ENCODE peak calls at places on chromosome 1, in five cellular contexts. D is fibroblast of pulmonary artery, M is H7, B is aorta, P is neural progenitor cell. Q is an unnamed sample.

GRCh38 chr1:9494936-9495758 is 44.1 kb upstream of the SLC25A33 start:
- DNase-seq in M (peak), P (peak), B (peak), D (peak), Q (peak)

GRCh38 chr1:221100196-221100950 is 221.1 kb downstream of the HLX start:
- DNase-seq in B (no peak), P (no peak), M (no peak), D (peak), Q (no peak)

GRCh38 chr1:201016943-201017827 is 6.3 kb downstream of the KIF21B start:
- DNase-seq in M (no peak), B (no peak), P (no peak), D (no peak), Q (no peak)

GRCh38 chr1:157163273-157164127 is 25.3 kb upstream of the ETV3 start:
- DNase-seq in B (peak), M (peak), D (peak), P (peak), Q (peak)

GRCh38 chr1:240188139-240188538 is 96.5 kb downstream of the FMN2 start:
- DNase-seq in P (no peak), D (no peak), M (no peak), B (no peak), Q (no peak)

GRCh38 chr1:36351222-36351977 is 28.0 kb upstream of the EVA1B start:
- DNase-seq in P (peak), M (no peak), B (peak), D (peak), Q (no peak)

GRCh38 chr1:11647333-11647732 is 6.9 kb downstream of the FBXO2 start:
- DNase-seq in P (no peak), B (no peak), D (no peak), M (no peak), Q (no peak)

GRCh38 chr1:116514708-116515525 is 55.9 kb downstream of the CD58 start:
- DNase-seq in M (no peak), P (no peak), D (peak), B (no peak), Q (no peak)

GRCh38 chr1:46493316-46494032 is 3.8 kb downstream of the DMBX1 start:
- DNase-seq in P (no peak), B (no peak), M (peak), D (no peak), Q (no peak)

GRCh38 chr1:67347688-67348472 is 40.2 kb downstream of the IL12RB2 start:
- DNase-seq in D (peak), B (no peak), P (peak), M (peak), Q (peak)
- H3K4me3 ChIP-seq in D (no peak), B (no peak), P (no peak), M (no peak), Q (no peak)

DNA sequence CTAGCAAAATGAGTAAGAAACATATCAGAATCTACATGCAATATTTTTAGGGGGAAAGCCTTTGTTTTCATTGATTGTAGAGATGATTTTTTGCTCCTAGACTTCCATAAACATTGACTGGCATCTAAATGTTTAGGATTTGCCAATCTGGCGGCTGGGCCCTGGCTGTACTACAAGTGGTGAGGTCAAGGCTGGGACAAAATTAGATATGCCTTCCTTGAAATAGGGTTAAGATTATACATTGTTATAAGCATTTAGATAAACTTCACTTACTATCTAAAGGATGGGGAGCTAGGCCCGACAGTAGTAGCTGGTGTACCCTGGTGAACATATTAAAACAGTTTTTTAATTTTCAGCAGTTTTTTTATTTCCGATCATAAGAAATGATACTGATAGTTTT is 5.2 kb downstream of the NFIA start:
- DNase-seq in D (no peak), P (no peak), M (no peak), B (no peak), Q (no peak)
- H3K4me3 ChIP-seq in D (peak), P (no peak), M (no peak), B (peak), Q (no peak)

DNA sequence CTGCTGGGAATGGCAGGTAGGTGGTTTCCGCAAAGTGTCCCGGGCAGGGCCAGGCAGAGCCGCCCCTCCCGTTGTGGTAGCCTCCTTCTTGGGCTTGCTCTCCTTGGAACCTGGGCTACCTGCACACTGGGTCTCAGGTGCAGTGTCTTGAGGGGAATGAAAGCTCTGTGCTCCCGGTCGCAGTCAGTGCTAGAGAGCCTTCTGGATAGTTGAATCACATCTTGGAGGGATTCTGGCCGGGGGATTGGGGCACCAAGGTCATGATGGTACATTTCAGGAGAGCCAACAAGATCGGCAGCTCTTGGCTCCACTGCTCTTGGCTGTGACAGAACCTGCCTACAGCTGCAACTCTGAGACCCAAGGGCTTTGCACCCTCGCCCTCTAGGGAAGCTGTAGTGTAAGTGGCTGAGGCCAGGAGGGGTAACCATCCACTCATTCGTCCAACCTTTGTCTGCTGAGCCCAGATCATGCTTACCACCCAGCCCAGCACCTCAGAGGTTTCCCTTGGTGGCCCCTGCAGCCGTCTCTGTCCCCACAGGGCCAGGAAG is 39.8 kb downstream of the NTPCR start:
- DNase-seq in M (no peak), P (no peak), D (no peak), B (no peak), Q (no peak)
- H3K4me3 ChIP-seq in M (no peak), P (no peak), D (no peak), B (no peak), Q (no peak)

DNA sequence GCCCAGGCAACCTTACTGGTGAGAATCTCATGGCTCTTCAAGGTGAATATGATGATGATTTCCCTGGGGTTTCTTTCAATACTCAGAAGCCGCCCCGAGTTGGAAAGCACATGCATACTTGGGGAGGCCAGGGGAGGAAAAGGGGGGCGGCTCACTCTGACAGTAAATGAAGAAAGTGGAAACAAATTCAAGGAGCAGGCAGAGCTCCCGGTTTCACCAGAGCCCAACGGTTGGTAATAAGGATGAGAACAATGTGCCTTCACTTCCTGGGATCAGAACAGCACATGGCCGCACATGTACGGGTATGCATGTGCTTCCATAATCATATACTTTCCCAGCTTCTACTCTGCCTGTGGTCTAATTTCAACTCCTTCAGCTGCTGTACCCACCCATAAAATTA is 3.8 kb upstream of the ARHGEF2 start:
- DNase-seq in B (no peak), M (no peak), P (no peak), D (no peak), Q (no peak)
- H3K4me3 ChIP-seq in B (no peak), M (no peak), P (no peak), D (peak), Q (no peak)

GRCh38 chr1:168379110-168379860 is 98.6 kb downstream of the TBX19 start:
- DNase-seq in M (no peak), B (no peak), D (peak), P (no peak), Q (no peak)

GRCh38 chr1:168386949-168387586 is 106.4 kb downstream of the TBX19 start:
- DNase-seq in M (peak), B (peak), P (peak), D (peak), Q (peak)

GRCh38 chr1:168386492-168386891 is 105.8 kb downstream of the TBX19 start:
- DNase-seq in B (no peak), P (no peak), M (peak), D (no peak), Q (no peak)

GRCh38 chr1:168380945-168381344 is 100.3 kb downstream of the TBX19 start:
- DNase-seq in M (no peak), D (no peak), B (no peak), P (no peak), Q (no peak)

GRCh38 chr1:168381850-168382249 is 101.2 kb downstream of the TBX19 start:
- DNase-seq in M (no peak), B (no peak), D (no peak), P (no peak), Q (no peak)
- H3K4me3 ChIP-seq in M (no peak), B (no peak), D (no peak), P (no peak), Q (no peak)

DNA sequence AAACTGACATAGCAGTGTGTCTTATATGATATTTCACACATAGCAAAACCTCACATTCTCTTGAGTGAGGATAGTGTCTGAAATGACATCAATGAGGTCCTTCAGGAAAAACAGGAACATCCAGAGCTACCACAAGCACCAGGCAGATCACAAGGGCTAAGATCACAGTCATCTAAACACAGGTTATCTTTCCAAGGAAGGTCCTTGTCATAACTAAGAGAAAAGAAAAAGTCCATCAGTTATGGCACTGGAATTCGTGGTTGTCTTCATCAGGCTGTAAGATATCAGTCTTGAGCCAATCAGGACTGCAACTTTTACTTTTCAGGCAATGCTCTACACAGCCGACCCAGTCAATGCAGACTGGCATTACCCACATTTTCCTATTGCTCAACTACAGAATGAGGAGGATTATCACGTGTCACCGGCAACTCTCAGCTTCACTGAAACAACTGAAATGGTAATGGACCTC is 26.4 kb downstream of the SORT1 start:
- DNase-seq in P (no peak), B (no peak), D (peak), M (no peak), Q (no peak)
- H3K4me3 ChIP-seq in P (no peak), B (peak), D (peak), M (no peak), Q (no peak)

GRCh38 chr1:35186239-35186638 is 6.7 kb downstream of the SFPQ start:
- DNase-seq in M (no peak), P (no peak), D (no peak), B (no peak), Q (no peak)

GRCh38 chr1:35185200-35185599 is 7.7 kb downstream of the SFPQ start:
- DNase-seq in D (no peak), P (no peak), B (no peak), M (no peak), Q (no peak)

GRCh38 chr1:35181790-35182455 is 11.0 kb downstream of the SFPQ start:
- DNase-seq in M (no peak), D (no peak), B (no peak), P (no peak), Q (no peak)

GRCh38 chr1:35187816-35188342 is 5.1 kb downstream of the SFPQ start:
- DNase-seq in D (no peak), P (no peak), M (no peak), B (no peak), Q (no peak)

DNA sequence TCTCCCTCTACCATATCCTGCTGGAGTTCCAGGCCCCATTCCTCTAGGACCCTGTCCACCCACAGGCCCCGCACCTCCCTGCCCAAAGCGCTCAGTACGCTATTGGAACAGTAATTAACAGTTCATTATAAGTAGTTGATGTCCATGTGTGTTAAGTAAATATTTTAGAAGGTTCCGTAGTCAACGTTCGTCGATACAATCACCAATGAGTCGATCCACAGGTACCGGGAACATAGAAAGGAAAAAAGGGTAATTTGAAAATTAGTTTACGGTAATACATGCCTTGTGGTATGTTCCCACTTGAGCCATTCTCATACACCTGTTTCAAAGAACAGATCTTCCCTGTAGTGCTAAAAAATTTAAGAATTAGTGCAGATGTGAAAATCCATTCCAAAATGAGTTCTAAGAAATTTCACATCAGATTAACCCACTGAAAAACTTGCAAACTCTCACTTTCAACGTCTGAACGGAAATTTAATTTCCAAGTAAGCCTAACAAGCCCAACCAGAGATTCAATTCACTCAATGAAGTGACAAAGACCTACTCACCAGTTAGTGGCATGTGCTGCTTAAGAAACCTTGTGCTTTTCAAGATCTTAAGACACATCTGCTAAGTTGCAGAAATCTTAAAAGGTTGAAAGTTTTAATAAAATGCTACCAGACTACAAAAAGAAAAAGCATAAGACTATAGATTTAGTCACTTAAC is 8.3 kb downstream of the SFPQ start:
- DNase-seq in P (no peak), B (no peak), D (no peak), M (no peak), Q (no peak)
- H3K4me3 ChIP-seq in P (no peak), B (no peak), D (no peak), M (no peak), Q (no peak)